ENCODE peak calls at places on chromosome 5, in eight cellular contexts. R is ovary; W is fibroblast of lung; O is neuronal stem cell; M is effector CD8-positive, alpha-beta T cell; P is GM13977; Z is cardiac septum; X is T-helper 2 cell. S is an unnamed sample.

GRCh38 chr5:29561564-29561963 is 1631.9 kb upstream of the CDH6 start:
- DNase-seq in R (no peak), W (no peak), O (no peak), M (no peak), P (no peak), Z (no peak), X (no peak), S (no peak)

GRCh38 chr5:75891736-75892135 is 174.5 kb upstream of the POC5 start:
- DNase-seq in R (no peak), W (no peak), O (no peak), M (no peak), P (no peak), Z (no peak), X (no peak), S (no peak)

GRCh38 chr5:40486437-40487270 is 193.1 kb upstream of the PTGER4 start:
- DNase-seq in R (no peak), W (peak), O (no peak), M (peak), P (peak), Z (no peak), X (peak), S (no peak)

GRCh38 chr5:166436857-166437256 is 1854.6 kb upstream of the WWC1 start:
- DNase-seq in R (no peak), W (peak), O (no peak), M (no peak), P (no peak), Z (no peak), X (no peak), S (no peak)

GRCh38 chr5:98913911-98914310 is 14.9 kb downstream of the CHD1 start:
- DNase-seq in R (no peak), W (no peak), O (no peak), M (no peak), P (no peak), Z (no peak), X (no peak), S (no peak)

GRCh38 chr5:151257731-151258715 is 5.0 kb downstream of the GM2A start:
- DNase-seq in R (no peak), W (peak), O (no peak), M (no peak), P (peak), Z (no peak), X (no peak), S (no peak)

GRCh38 chr5:148457183-148457620 is 73.4 kb downstream of the FBXO38 start:
- DNase-seq in R (peak), W (no peak), O (no peak), M (no peak), P (no peak), Z (no peak), X (no peak), S (peak)

GRCh38 chr5:141374627-141375026 is 936 bp downstream of the PCDHGA6 start:
- DNase-seq in R (no peak), W (no peak), O (no peak), M (no peak), P (no peak), Z (no peak), X (no peak), S (no peak)

GRCh38 chr5:119418782-119419101 is 33.6 kb upstream of the HSD17B4 start:
- DNase-seq in R (no peak), W (no peak), O (no peak), M (no peak), P (no peak), Z (no peak), X (no peak), S (no peak)

GRCh38 chr5:142840591-142840990 is 70.4 kb downstream of the ARHGAP26 start:
- DNase-seq in R (no peak), W (no peak), O (no peak), M (no peak), P (no peak), Z (no peak), X (no peak), S (no peak)

GRCh38 chr5:23977365-23977764 is 470.0 kb downstream of the PRDM9 start:
- DNase-seq in R (no peak), W (no peak), O (no peak), M (no peak), P (no peak), Z (no peak), X (no peak), S (no peak)

S was measured in NCI-H1694.